ENCODE peak calls at places on chromosomes 11 and 22, in six cellular contexts. J is AG08395; R is NCI-H1417; U is NAMALWA; F is HFFc6; V is activated naive CD4-positive, alpha-beta T cell treated with Interleukin-2 at 50 U/mL for 16 hours. L is an unnamed sample.

GRCh38 chr11:10506013-10506370 is 35.0 kb downstream of the RNF141 start:
- DNase-seq in J (no peak), V (no peak), U (no peak), F (no peak), R (no peak), L (no peak)

GRCh38 chr11:75513250-75513649 is 12.5 kb downstream of the GDPD5 start:
- DNase-seq in J (no peak), U (peak), F (no peak), R (no peak), V (no peak), L (no peak)

GRCh38 chr22:36395061-36395849 is 7.5 kb upstream of the MYH9 start:
- DNase-seq in J (no peak), V (no peak), U (no peak), F (no peak), R (no peak), L (peak)

GRCh38 chr22:42962295-42963230 is 52.4 kb downstream of the PACSIN2 start:
- DNase-seq in F (no peak), V (no peak), U (no peak), J (no peak), R (no peak), L (peak)

GRCh38 chr11:45933131-45933821 is 10.8 kb downstream of the LARGE2 start:
- DNase-seq in U (peak), R (no peak), F (peak), J (no peak), V (no peak), L (no peak)

GRCh38 chr22:37428649-37429586 is 1.6 kb upstream of the ELFN2 start:
- DNase-seq in V (peak), F (no peak), U (peak), R (no peak), J (peak), L (peak)

GRCh38 chr11:8262552-8263108 is 1.0 kb downstream of the LMO1 start:
- DNase-seq in U (no peak), R (peak), J (peak), V (peak), F (no peak), L (peak)

GRCh38 chr22:22460635-22461034 is 47.9 kb downstream of the ZNF280B start:
- DNase-seq in F (no peak), R (no peak), U (peak), V (no peak), J (no peak), L (no peak)

GRCh38 chr22:26492220-26492619 is 8.5 kb downstream of the SRRD start:
- DNase-seq in J (no peak), F (no peak), V (no peak), R (no peak), U (no peak), L (no peak)

GRCh38 chr11:79007811-79008294 is 433.0 kb downstream of the TENM4 start:
- DNase-seq in R (no peak), V (no peak), J (no peak), F (no peak), U (no peak), L (no peak)

GRCh38 chr11:126311464-126312291 is 7.8 kb downstream of the DCPS start:
- DNase-seq in V (no peak), R (no peak), F (no peak), J (no peak), U (no peak), L (no peak)